ENCODE peak calls at places on chromosomes 6 and 20, in seven cellular contexts. T is fibroblast of mammary gland; A is IMR-90; Z is CD8-positive, alpha-beta T cell; I is mesendoderm; U is iPS-NIHi11; X is astrocyte of the spinal cord. K is an unnamed sample.

GRCh38 chr6:6495851-6496250 is 92.7 kb upstream of the LY86 start:
- DNase-seq in Z (no peak), U (no peak), A (no peak), X (no peak), T (peak), I (no peak), K (no peak)

GRCh38 chr20:38226553-38226952 is 34.0 kb downstream of the KIAA1755 start:
- DNase-seq in Z (no peak), U (no peak), I (no peak), T (no peak), A (no peak), X (no peak), K (no peak)

GRCh38 chr6:10451394-10451793 is 36.5 kb upstream of the TFAP2A start:
- DNase-seq in X (no peak), Z (no peak), A (no peak), I (no peak), U (no peak), T (no peak), K (no peak)

GRCh38 chr6:31769684-31770371 is 7.3 kb downstream of the VWA7 start:
- DNase-seq in T (peak), Z (peak), I (peak), A (peak), U (peak), X (no peak), K (no peak)

GRCh38 chr20:62285722-62286121 is 17.1 kb upstream of the ADRM1 start:
- DNase-seq in U (no peak), Z (no peak), T (no peak), X (no peak), I (no peak), A (no peak), K (no peak)

GRCh38 chr20:40339661-40340449 is 349.2 kb downstream of the MAFB start:
- DNase-seq in I (no peak), T (peak), A (no peak), U (no peak), X (no peak), Z (no peak), K (no peak)

GRCh38 chr6:105733556-105734162 is 330.8 kb upstream of the PREP start:
- DNase-seq in A (peak), Z (no peak), X (peak), U (no peak), I (peak), T (peak), K (no peak)

GRCh38 chr20:10074513-10074912 is 39.7 kb downstream of the ANKEF1 start:
- DNase-seq in U (no peak), A (peak), Z (no peak), I (no peak), X (peak), T (peak), K (no peak)

GRCh38 chr6:144471986-144472385 is 186.9 kb downstream of the UTRN start:
- DNase-seq in Z (no peak), A (peak), T (no peak), X (peak), I (no peak), U (no peak), K (no peak)

GRCh38 chr20:19940945-19941590 is 76.1 kb upstream of the NAA20 start:
- DNase-seq in X (no peak), U (no peak), A (no peak), Z (no peak), T (no peak), I (no peak), K (no peak)

GRCh38 chr6:115665310-115665709 is 395.4 kb downstream of the FRK start:
- DNase-seq in A (no peak), U (no peak), Z (no peak), T (no peak), I (peak), X (no peak), K (no peak)

GRCh38 chr6:34484899-34485298 is 19.0 kb downstream of the PACSIN1 start:
- DNase-seq in U (no peak), I (peak), X (no peak), T (no peak), Z (peak), A (no peak), K (no peak)

GRCh38 chr20:58293453-58293852 is 16.1 kb upstream of the RAB22A start:
- DNase-seq in I (peak), Z (no peak), X (no peak), U (peak), T (no peak), A (no peak), K (no peak)

GRCh38 chr6:12060780-12061619 is 48.9 kb downstream of the HIVEP1 start:
- DNase-seq in U (peak), T (no peak), X (peak), A (peak), Z (peak), I (peak), K (peak)

GRCh38 chr20:5863040-5863811 is 87.1 kb downstream of the TRMT6 start:
- DNase-seq in A (peak), T (peak), U (no peak), X (peak), I (no peak), Z (no peak), K (peak)

GRCh38 chr6:163860194-163861081 is 445.9 kb downstream of the QKI start:
- DNase-seq in T (peak), A (peak), U (no peak), Z (no peak), I (no peak), X (peak), K (no peak)

GRCh38 chr6:73521351-73522254 is 771 bp upstream of the EEF1A1 start:
- DNase-seq in Z (no peak), I (peak), U (peak), T (peak), A (peak), X (peak), K (no peak)

GRCh38 chr20:61185841-61186601 is 66.0 kb upstream of the CDH4 start:
- DNase-seq in A (peak), Z (no peak), X (peak), U (no peak), I (peak), T (peak), K (no peak)

GRCh38 chr6:155765275-155766194 is 309.9 kb upstream of the NOX3 start:
- DNase-seq in Z (no peak), U (no peak), A (peak), T (peak), I (no peak), X (peak), K (no peak)

GRCh38 chr6:41721396-41721795 is 14.0 kb downstream of the TFEB start:
- DNase-seq in Z (no peak), I (no peak), U (no peak), T (no peak), X (no peak), A (no peak), K (no peak)

GRCh38 chr6:47934023-47934422 is 152.2 kb downstream of the OPN5 start:
- DNase-seq in A (no peak), I (peak), T (no peak), U (no peak), Z (no peak), X (no peak), K (no peak)

GRCh38 chr20:362271-363254 is 15.7 kb downstream of the NRSN2 start:
- DNase-seq in A (peak), X (peak), I (peak), Z (no peak), T (peak), U (peak), K (peak)

GRCh38 chr6:82875573-82876185 is 190.0 kb downstream of the UBE3D start:
- DNase-seq in T (peak), U (no peak), X (peak), I (peak), A (peak), Z (no peak), K (no peak)

GRCh38 chr20:3818155-3819151 is 1.9 kb upstream of the AP5S1 start:
- DNase-seq in X (peak), A (peak), Z (no peak), I (peak), T (peak), U (peak), K (no peak)

GRCh38 chr20:3231116-3231515 is 7.9 kb downstream of the SLC4A11 start:
- DNase-seq in A (no peak), X (no peak), Z (no peak), U (no peak), I (no peak), T (no peak), K (no peak)

GRCh38 chr6:21586760-21587181 is 6.8 kb upstream of the SOX4 start:
- DNase-seq in U (peak), A (no peak), Z (no peak), I (no peak), X (no peak), T (no peak), K (peak)

GRCh38 chr6:37516920-37517405 is 17.3 kb upstream of the CCDC167 start:
- DNase-seq in X (no peak), A (no peak), T (peak), Z (peak), U (no peak), I (no peak), K (no peak)

GRCh38 chr20:36487069-36487468 is 54.2 kb upstream of the MYL9 start:
- DNase-seq in X (no peak), Z (no peak), A (no peak), I (no peak), U (no peak), T (no peak), K (no peak)

GRCh38 chr6:2714359-2714895 is 36.3 kb downstream of the MYLK4 start:
- DNase-seq in T (peak), I (no peak), U (no peak), X (peak), A (peak), Z (no peak), K (no peak)

GRCh38 chr20:61387204-61387958 is 135.3 kb downstream of the CDH4 start:
- DNase-seq in X (peak), U (peak), I (peak), Z (no peak), T (peak), A (peak), K (no peak)

GRCh38 chr20:32560989-32561830 is 23.9 kb downstream of the NOL4L start:
- DNase-seq in I (no peak), Z (no peak), A (no peak), U (no peak), X (no peak), T (no peak), K (no peak)

K was measured in cerebellar nuclear complex.